ENCODE peak calls at places on chromosomes 3 and 15, in seven cellular contexts. B is spleen; V is NCI-H1105; N is mesothelial cell of epicardium; Y is non-pigmented ciliary epithelial cell; Z is activated CD4-positive, alpha-beta T cell treated with anti-CD3 and anti-CD28 coated beads for 4 hours; L is mucosa of gallbladder. C is an unnamed sample.

GRCh38 chr3:64393193-64393592 is 167.9 kb upstream of the PRICKLE2 start:
- DNase-seq in Z (no peak), Y (no peak), L (no peak), B (no peak), V (no peak), N (no peak), C (no peak)

GRCh38 chr3:12935023-12935860 is 93.9 kb upstream of the RPL32 start:
- DNase-seq in L (no peak), V (no peak), N (no peak), B (no peak), Z (no peak), Y (no peak), C (no peak)

GRCh38 chr3:107986505-107986904 is 104.3 kb downstream of the CD47 start:
- DNase-seq in Y (no peak), L (no peak), B (no peak), N (no peak), V (no peak), Z (no peak), C (no peak)

GRCh38 chr3:14925729-14926591 is 21.4 kb upstream of the NR2C2 start:
- DNase-seq in Y (no peak), V (peak; percentile 27), L (no peak), Z (peak; percentile 17), N (no peak), B (no peak), C (no peak)

GRCh38 chr3:133894334-133895207 is 1.1 kb downstream of the RAB6B start:
- DNase-seq in V (peak; percentile 70), L (no peak), Z (no peak), B (no peak), Y (no peak), N (no peak), C (no peak)

GRCh38 chr15:99264125-99264524 is 12.8 kb downstream of the LRRC28 start:
- DNase-seq in L (no peak), Z (no peak), N (no peak), B (no peak), V (no peak), Y (no peak), C (no peak)

GRCh38 chr15:34337557-34338306 is at the start of gene SLC12A6:
- DNase-seq in L (peak; percentile 91), Y (peak; percentile 76), Z (peak; percentile 90), B (peak; percentile 99), N (peak; percentile 90), V (peak; percentile 73), C (peak; percentile 91)

GRCh38 chr15:63173116-63173470 is 15.8 kb upstream of the RPS27L start:
- DNase-seq in Z (no peak), Y (no peak), L (no peak), B (no peak), N (no peak), V (no peak), C (no peak)

GRCh38 chr3:48287034-48287433 is 46.1 kb downstream of the ZNF589 start:
- DNase-seq in Z (no peak), Y (no peak), V (no peak), N (no peak), B (no peak), L (no peak), C (no peak)

GRCh38 chr3:34780973-34781372 is 858.4 kb upstream of the ARPP21 start:
- DNase-seq in Z (no peak), L (no peak), V (no peak), N (no peak), B (no peak), Y (no peak), C (no peak)

GRCh38 chr3:59559721-59560514 is 510.1 kb upstream of the CFAP20DC start:
- DNase-seq in Y (peak; percentile 98), L (no peak), B (no peak), Z (peak; percentile 30), V (no peak), N (no peak), C (no peak)

GRCh38 chr3:188272481-188273372 is 118.8 kb downstream of the LPP start:
- DNase-seq in Y (peak; percentile 82), N (no peak), B (no peak), Z (no peak), V (no peak), L (no peak), C (no peak)

GRCh38 chr3:52452570-52453221 is 1.1 kb downstream of the TNNC1 start:
- DNase-seq in N (no peak), L (no peak), Z (no peak), V (no peak), B (no peak), Y (no peak), C (no peak)

GRCh38 chr3:4734454-4734853 is 241.3 kb downstream of the ITPR1 start:
- DNase-seq in L (no peak), Z (no peak), N (no peak), B (no peak), Y (no peak), V (no peak), C (no peak)

GRCh38 chr3:190734490-190734889 is 128.0 kb downstream of the GMNC start:
- DNase-seq in N (no peak), V (no peak), Y (no peak), Z (no peak), L (no peak), B (no peak), C (no peak)

GRCh38 chr3:12963869-12964712 is 109.1 kb downstream of the IQSEC1 start:
- DNase-seq in L (no peak), N (no peak), Z (no peak), V (peak; percentile 67), Y (no peak), B (no peak), C (no peak)

GRCh38 chr15:48645558-48646330 is at the start of gene FBN1:
- DNase-seq in L (peak; percentile 66), B (peak; percentile 83), Y (peak; percentile 74), Z (no peak), V (no peak), N (peak; percentile 67), C (peak; percentile 90)

GRCh38 chr3:50428007-50428633 is 68.8 kb upstream of the TMEM115 start:
- DNase-seq in Z (no peak), N (no peak), B (no peak), V (no peak), Y (no peak), L (no peak), C (no peak)

GRCh38 chr3:102905826-102906225 is 471.0 kb downstream of the ZPLD1 start:
- DNase-seq in N (no peak), B (no peak), Z (no peak), V (no peak), Y (no peak), L (no peak), C (no peak)

GRCh38 chr3:133169669-133170068 is 131.5 kb downstream of the TMEM108 start:
- DNase-seq in B (no peak), Y (no peak), Z (no peak), V (no peak), L (no peak), N (no peak), C (no peak)

GRCh38 chr15:98754283-98755022 is 106.1 kb downstream of the IGF1R start:
- DNase-seq in N (no peak), Z (no peak), Y (no peak), L (no peak), B (no peak), V (no peak), C (no peak)

GRCh38 chr3:190320594-190321362 is 1.5 kb downstream of the CLDN1 start:
- DNase-seq in Z (no peak), L (no peak), N (no peak), Y (no peak), B (no peak), V (no peak), C (no peak)

GRCh38 chr3:29370451-29371420 is 89.9 kb downstream of the RBMS3 start:
- DNase-seq in L (no peak), V (no peak), B (no peak), Z (no peak), N (no peak), Y (no peak), C (no peak)

GRCh38 chr15:48954538-48954937 is 9.2 kb downstream of the SHC4 start:
- DNase-seq in B (no peak), N (no peak), V (no peak), Z (no peak), L (no peak), Y (no peak), C (no peak)

GRCh38 chr3:9214599-9214998 is 34.8 kb downstream of the SRGAP3 start:
- DNase-seq in L (no peak), V (no peak), N (no peak), Z (no peak), Y (peak; percentile 13), B (no peak), C (no peak)

GRCh38 chr15:63819645-63820044 is 14.1 kb downstream of the HERC1 start:
- DNase-seq in N (no peak), V (no peak), B (no peak), Z (no peak), L (no peak), Y (no peak), C (no peak)

GRCh38 chr3:54212723-54213122 is 90.4 kb downstream of the CACNA2D3 start:
- DNase-seq in Y (no peak), B (no peak), V (no peak), L (no peak), Z (no peak), N (no peak), C (no peak)

GRCh38 chr3:159872374-159873109 is 116.1 kb upstream of the IL12A start:
- DNase-seq in Z (no peak), V (no peak), B (no peak), Y (no peak), L (no peak), N (no peak), C (no peak)

GRCh38 chr15:79919749-79920511 is 23.1 kb upstream of the MTHFS start:
- DNase-seq in Z (no peak), B (no peak), V (no peak), N (no peak), Y (no peak), L (no peak), C (no peak)

GRCh38 chr15:57183041-57183440 is 193.3 kb upstream of the CGNL1 start:
- DNase-seq in B (no peak), Z (no peak), N (no peak), L (no peak), Y (no peak), V (no peak), C (no peak)

GRCh38 chr3:9809239-9809614 is 835 bp upstream of the TTLL3 start:
- DNase-seq in V (no peak), L (no peak), Y (no peak), Z (no peak), N (no peak), B (no peak), C (no peak)

GRCh38 chr3:135982922-135983581 is 17.5 kb downstream of the PPP2R3A start:
- DNase-seq in Y (peak; percentile 38), Z (no peak), V (no peak), B (no peak), N (no peak), L (no peak), C (no peak)

GRCh38 chr15:78070049-78070698 is 7.3 kb downstream of the TBC1D2B start:
- DNase-seq in B (peak; percentile 84), Y (no peak), V (no peak), Z (peak; percentile 60), L (no peak), N (no peak), C (no peak)

GRCh38 chr15:70566047-70566835 is 197.1 kb downstream of the UACA start:
- DNase-seq in Y (no peak), N (peak; percentile 38), V (no peak), B (no peak), L (no peak), Z (no peak), C (peak; percentile 38)

C was measured in coronary artery.